ENCODE peak calls at places on chromosomes 11 and 22, in six cellular contexts. R is skeletal muscle cell; K is NCI-H774; Y is CD4-positive, CD25-positive, alpha-beta regulatory T cell; N is EL; U is hippocampal formation. G is an unnamed sample.

GRCh38 chr22:49447837-49448236 is 379.8 kb downstream of the BRD1 start:
- DNase-seq in U (no peak), K (no peak), R (no peak), N (no peak), Y (no peak), G (no peak)

GRCh38 chr22:43637267-43637666 is 174.8 kb downstream of the EFCAB6 start:
- DNase-seq in U (no peak), Y (no peak), R (no peak), K (no peak), N (no peak), G (no peak)

GRCh38 chr11:131763193-131763890 is 392.9 kb downstream of the NTM start:
- DNase-seq in Y (no peak), U (no peak), R (no peak), K (no peak), N (peak; percentile 14), G (no peak)

GRCh38 chr11:57546869-57547518 is 9.6 kb downstream of the SMTNL1 start:
- DNase-seq in N (peak; percentile 67), K (no peak), Y (no peak), R (no peak), U (no peak), G (no peak)

GRCh38 chr11:58058276-58059010 is 27.7 kb downstream of the OR6Q1 start:
- DNase-seq in K (peak; percentile 71), R (no peak), U (no peak), N (peak; percentile 15), Y (no peak), G (no peak)

GRCh38 chr11:2041963-2042362 is 44.3 kb upstream of the H19 start:
- DNase-seq in U (no peak), R (no peak), N (no peak), Y (no peak), K (no peak), G (no peak)

GRCh38 chr22:17115311-17115710 is 5.8 kb downstream of the TMEM121B start:
- DNase-seq in N (no peak), Y (no peak), U (no peak), R (no peak), K (no peak), G (no peak)

GRCh38 chr11:18012314-18012905 is 437 bp downstream of the SERGEF start:
- DNase-seq in Y (peak; percentile 11), N (peak; percentile 25), R (no peak), K (no peak), U (no peak), G (no peak)

GRCh38 chr11:61021661-61022212 is 50.3 kb downstream of the CD6 start:
- DNase-seq in R (no peak), U (no peak), K (peak; percentile 62), N (no peak), Y (peak; percentile 90), G (no peak)

GRCh38 chr22:50599816-50600454 is 658 bp upstream of the MAPK8IP2 start:
- DNase-seq in Y (peak; percentile 35), K (no peak), R (no peak), U (no peak), N (no peak), G (no peak)

GRCh38 chr22:37145415-37146385 is 4.0 kb downstream of the IL2RB start:
- DNase-seq in R (no peak), K (no peak), N (no peak), Y (no peak), U (no peak), G (no peak)

GRCh38 chr11:47669856-47670255 is 27.5 kb upstream of the MTCH2 start:
- DNase-seq in K (no peak), R (no peak), U (no peak), N (no peak), Y (no peak), G (peak; percentile 65)

GRCh38 chr11:113182288-113182687 is 132.1 kb upstream of the TTC12 start:
- DNase-seq in N (no peak), K (no peak), Y (no peak), R (no peak), U (no peak), G (no peak)

GRCh38 chr22:48406161-48406560 is 1421.5 kb downstream of the BRD1 start:
- DNase-seq in N (no peak), R (no peak), U (no peak), Y (no peak), K (no peak), G (no peak)

GRCh38 chr11:120820040-120820439 is 203.9 kb upstream of the TBCEL start:
- DNase-seq in Y (no peak), N (no peak), U (no peak), R (no peak), K (no peak), G (no peak)

GRCh38 chr22:46971141-46971775 is 208.8 kb downstream of the TBC1D22A start:
- DNase-seq in U (peak; percentile 29), N (no peak), Y (no peak), K (no peak), R (peak; percentile 21), G (peak; percentile 79)

GRCh38 chr11:35009191-35009940 is 92.9 kb downstream of the PDHX start:
- DNase-seq in R (peak; percentile 65), K (peak; percentile 12), U (no peak), Y (no peak), N (peak; percentile 77), G (no peak)

GRCh38 chr11:110366234-110366633 is 63.5 kb upstream of the FDX1 start:
- DNase-seq in R (no peak), Y (no peak), K (peak; percentile 5), U (no peak), N (no peak), G (no peak)

GRCh38 chr11:46308632-46309419 is 31.4 kb downstream of the CREB3L1 start:
- DNase-seq in U (no peak), N (peak; percentile 71), Y (peak; percentile 28), R (no peak), K (peak; percentile 20), G (no peak)

GRCh38 chr22:48973694-48974041 is 854.0 kb downstream of the BRD1 start:
- DNase-seq in Y (no peak), N (no peak), U (no peak), K (no peak), R (no peak), G (peak; percentile 83)

GRCh38 chr22:42742940-42743339 is 22.3 kb upstream of the A4GALT start:
- DNase-seq in U (no peak), R (no peak), N (no peak), K (no peak), Y (no peak), G (no peak)

GRCh38 chr11:93585758-93586157 is 42.6 kb upstream of the SMCO4 start:
- DNase-seq in R (peak; percentile 41), N (peak; percentile 70), U (no peak), Y (no peak), K (peak; percentile 33), G (no peak)

GRCh38 chr22:41417622-41418390 is 28.8 kb downstream of the TOB2 start:
- DNase-seq in U (peak; percentile 94), Y (no peak), R (no peak), N (peak; percentile 27), K (no peak), G (peak; percentile 95)

GRCh38 chr22:29830585-29830984 is 7.5 kb downstream of the ASCC2 start:
- DNase-seq in K (no peak), N (no peak), R (no peak), U (no peak), Y (no peak), G (no peak)

GRCh38 chr11:64947202-64947814 is 11.6 kb upstream of the GPHA2 start:
- DNase-seq in K (no peak), R (no peak), U (no peak), N (peak; percentile 33), Y (no peak), G (no peak)

GRCh38 chr11:5339771-5340322 is 3.5 kb downstream of the OR51B5 start:
- DNase-seq in R (no peak), Y (no peak), N (no peak), U (no peak), K (no peak), G (no peak)

GRCh38 chr11:5197538-5197937 is 2.9 kb downstream of the OR51V1 start:
- DNase-seq in Y (no peak), K (no peak), R (no peak), N (peak; percentile 29), U (no peak), G (no peak)

GRCh38 chr22:32618461-32619140 is 144.0 kb downstream of the FBXO7 start:
- DNase-seq in U (no peak), K (no peak), Y (no peak), R (no peak), N (no peak), G (no peak)

GRCh38 chr11:11148104-11148509 is 204.9 kb downstream of the CSNK2A3 start:
- DNase-seq in Y (no peak), R (peak; percentile 66), U (peak; percentile 39), N (peak; percentile 76), K (no peak), G (no peak)

GRCh38 chr11:126519653-126520573 is 164.4 kb downstream of the ST3GAL4 start:
- DNase-seq in N (no peak), K (no peak), U (no peak), Y (no peak), R (peak; percentile 8), G (no peak)